ENCODE peak calls at places on chromosomes 2 and 18, in nine cellular contexts. One of them, this sample, is unnamed. For H3K4me1, the result is how much of the 10 kb centered on the place peaks cover.

GRCh38 chr2:169363570-169364150 is 1.3 kb upstream of the LRP2 start:
- DNase-seq in CD4-positive, alpha-beta memory T cell: peak
- DNase-seq in OCI-LY7: no peak
- DNase-seq in tibial artery: peak
- DNase-seq in HAP-1: no peak
- DNase-seq in GM23248: peak
- DNase-seq in CD8-positive, alpha-beta memory T cell: peak
- DNase-seq in ovary: peak
- DNase-seq in pancreas: peak
- DNase-seq in this sample: no peak

GRCh38 chr2:128635361-128635900 is 316.8 kb upstream of the HS6ST1 start:
- DNase-seq in CD4-positive, alpha-beta memory T cell: no peak
- DNase-seq in OCI-LY7: no peak
- DNase-seq in tibial artery: peak
- DNase-seq in HAP-1: no peak
- DNase-seq in GM23248: peak
- DNase-seq in CD8-positive, alpha-beta memory T cell: no peak
- DNase-seq in ovary: no peak
- DNase-seq in pancreas: no peak
- DNase-seq in this sample: peak

GRCh38 chr2:233062946-233063268 is 2.8 kb downstream of the INPP5D start:
- DNase-seq in CD4-positive, alpha-beta memory T cell: no peak
- DNase-seq in OCI-LY7: no peak
- DNase-seq in tibial artery: no peak
- DNase-seq in HAP-1: no peak
- DNase-seq in GM23248: no peak
- DNase-seq in CD8-positive, alpha-beta memory T cell: no peak
- DNase-seq in ovary: no peak
- DNase-seq in pancreas: no peak
- DNase-seq in this sample: no peak

GRCh38 chr2:23435250-23436035 is 50.5 kb downstream of the KLHL29 start:
- DNase-seq in CD4-positive, alpha-beta memory T cell: no peak
- DNase-seq in OCI-LY7: no peak
- DNase-seq in tibial artery: no peak
- DNase-seq in HAP-1: no peak
- DNase-seq in GM23248: no peak
- DNase-seq in CD8-positive, alpha-beta memory T cell: no peak
- DNase-seq in ovary: peak
- DNase-seq in pancreas: no peak
- DNase-seq in this sample: no peak

GRCh38 chr2:235394278-235394828 is 99.5 kb upstream of the AGAP1 start:
- DNase-seq in CD4-positive, alpha-beta memory T cell: no peak
- DNase-seq in OCI-LY7: no peak
- DNase-seq in tibial artery: no peak
- DNase-seq in HAP-1: no peak
- DNase-seq in GM23248: peak
- DNase-seq in CD8-positive, alpha-beta memory T cell: no peak
- DNase-seq in ovary: no peak
- DNase-seq in pancreas: no peak
- DNase-seq in this sample: no peak

GRCh38 chr2:219002395-219003266 is 9.4 kb upstream of the CRYBA2 start:
- DNase-seq in CD4-positive, alpha-beta memory T cell: peak
- DNase-seq in OCI-LY7: no peak
- DNase-seq in tibial artery: no peak
- DNase-seq in HAP-1: no peak
- DNase-seq in GM23248: peak
- DNase-seq in CD8-positive, alpha-beta memory T cell: peak
- DNase-seq in ovary: no peak
- DNase-seq in pancreas: peak
- DNase-seq in this sample: no peak

GRCh38 chr2:240432430-240432819 is 3.0 kb upstream of the GPC1 start:
- DNase-seq in CD4-positive, alpha-beta memory T cell: no peak
- DNase-seq in OCI-LY7: no peak
- DNase-seq in tibial artery: peak
- DNase-seq in HAP-1: no peak
- DNase-seq in GM23248: no peak
- DNase-seq in CD8-positive, alpha-beta memory T cell: no peak
- DNase-seq in ovary: peak
- DNase-seq in pancreas: peak
- DNase-seq in this sample: no peak

GRCh38 chr18:26536032-26536431 is 12.3 kb downstream of the KCTD1 start:
- DNase-seq in CD4-positive, alpha-beta memory T cell: no peak
- DNase-seq in OCI-LY7: no peak
- DNase-seq in tibial artery: no peak
- DNase-seq in HAP-1: no peak
- DNase-seq in GM23248: peak
- DNase-seq in CD8-positive, alpha-beta memory T cell: no peak
- DNase-seq in ovary: no peak
- DNase-seq in pancreas: no peak
- DNase-seq in this sample: no peak

GRCh38 chr2:232588680-232589585 is 38.4 kb downstream of the EIF4E2 start:
- DNase-seq in CD4-positive, alpha-beta memory T cell: no peak
- DNase-seq in OCI-LY7: no peak
- DNase-seq in tibial artery: peak
- DNase-seq in HAP-1: no peak
- DNase-seq in GM23248: peak
- DNase-seq in CD8-positive, alpha-beta memory T cell: no peak
- DNase-seq in ovary: peak
- DNase-seq in pancreas: peak
- DNase-seq in this sample: no peak

GRCh38 chr18:55415258-55415871 is 172.6 kb downstream of the TCF4 start:
- DNase-seq in CD4-positive, alpha-beta memory T cell: peak
- DNase-seq in OCI-LY7: peak
- DNase-seq in tibial artery: peak
- DNase-seq in HAP-1: peak
- DNase-seq in GM23248: peak
- DNase-seq in CD8-positive, alpha-beta memory T cell: peak
- DNase-seq in ovary: peak
- DNase-seq in pancreas: peak
- DNase-seq in this sample: peak

GRCh38 chr2:209726311-209726710 is 45.3 kb upstream of the UNC80 start:
- DNase-seq in CD4-positive, alpha-beta memory T cell: no peak
- DNase-seq in OCI-LY7: no peak
- DNase-seq in tibial artery: no peak
- DNase-seq in HAP-1: no peak
- DNase-seq in GM23248: no peak
- DNase-seq in CD8-positive, alpha-beta memory T cell: no peak
- DNase-seq in ovary: no peak
- DNase-seq in pancreas: no peak
- DNase-seq in this sample: no peak

GRCh38 chr2:127220102-127220806 is at the start of gene CYP27C1:
- DNase-seq in CD4-positive, alpha-beta memory T cell: no peak
- DNase-seq in OCI-LY7: no peak
- DNase-seq in tibial artery: no peak
- DNase-seq in HAP-1: peak
- DNase-seq in GM23248: peak
- DNase-seq in CD8-positive, alpha-beta memory T cell: no peak
- DNase-seq in ovary: peak
- DNase-seq in pancreas: no peak
- DNase-seq in this sample: no peak

GRCh38 chr2:55992465-55992864 is 68.9 kb upstream of the EFEMP1 start:
- DNase-seq in CD4-positive, alpha-beta memory T cell: no peak
- DNase-seq in OCI-LY7: no peak
- DNase-seq in tibial artery: peak
- DNase-seq in HAP-1: no peak
- DNase-seq in GM23248: peak
- DNase-seq in CD8-positive, alpha-beta memory T cell: no peak
- DNase-seq in ovary: no peak
- DNase-seq in pancreas: no peak
- DNase-seq in this sample: no peak

GRCh38 chr2:231339318-231339717 is 56.2 kb upstream of the B3GNT7 start:
- DNase-seq in CD4-positive, alpha-beta memory T cell: no peak
- DNase-seq in OCI-LY7: no peak
- DNase-seq in tibial artery: no peak
- DNase-seq in HAP-1: no peak
- DNase-seq in GM23248: no peak
- DNase-seq in CD8-positive, alpha-beta memory T cell: no peak
- DNase-seq in ovary: no peak
- DNase-seq in pancreas: no peak
- DNase-seq in this sample: no peak

GRCh38 chr18:48605408-48605845 is 66.6 kb downstream of the CTIF start:
- DNase-seq in CD4-positive, alpha-beta memory T cell: no peak
- DNase-seq in OCI-LY7: peak
- DNase-seq in tibial artery: no peak
- DNase-seq in HAP-1: peak
- DNase-seq in GM23248: no peak
- DNase-seq in CD8-positive, alpha-beta memory T cell: no peak
- DNase-seq in ovary: no peak
- DNase-seq in pancreas: peak
- DNase-seq in this sample: no peak

GRCh38 chr2:83282067-83282795 is 1176.8 kb downstream of the SUCLG1 start:
- DNase-seq in CD4-positive, alpha-beta memory T cell: no peak
- DNase-seq in OCI-LY7: no peak
- DNase-seq in tibial artery: no peak
- DNase-seq in HAP-1: no peak
- DNase-seq in GM23248: no peak
- DNase-seq in CD8-positive, alpha-beta memory T cell: no peak
- DNase-seq in ovary: no peak
- DNase-seq in pancreas: no peak
- DNase-seq in this sample: no peak

DNA sequence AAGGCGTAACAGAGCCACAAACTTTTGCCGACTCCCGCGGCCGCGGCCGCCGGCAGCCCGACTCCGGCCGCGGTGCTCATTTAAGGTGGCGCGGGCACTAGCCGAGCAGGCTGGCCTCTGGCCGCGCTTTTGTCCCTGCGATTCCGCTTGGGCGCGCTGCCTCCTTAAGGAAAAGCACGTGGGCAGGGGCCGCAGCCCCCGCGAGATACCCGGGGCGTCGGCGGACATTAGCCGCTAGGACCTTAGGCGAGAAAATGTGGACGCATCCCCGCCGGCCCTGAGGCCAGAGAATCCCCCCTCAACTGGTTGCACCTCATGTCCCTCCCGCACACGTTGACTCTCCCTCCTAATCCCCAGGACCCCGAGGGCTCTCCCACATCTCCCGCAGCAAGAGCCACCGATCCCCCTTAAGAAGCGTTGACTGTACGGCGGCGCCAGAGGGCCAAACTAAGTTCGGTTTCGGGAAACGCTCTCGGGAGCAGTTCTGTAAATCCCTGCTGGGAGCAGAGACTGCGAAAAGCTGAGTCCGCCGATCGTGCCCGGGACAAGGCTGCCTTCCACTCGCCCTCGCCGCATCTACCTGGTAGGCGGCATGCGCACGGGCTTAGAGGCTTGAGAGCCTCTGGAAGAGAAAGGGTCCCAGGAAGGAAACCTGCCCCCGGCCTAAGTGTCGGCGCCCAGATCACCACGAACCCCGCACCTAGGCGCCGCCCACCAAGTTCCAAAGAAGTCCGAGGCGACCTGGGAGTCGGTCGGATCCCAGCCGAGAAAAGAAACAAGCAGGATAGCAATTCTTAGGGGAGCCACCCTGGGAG is 1.8 kb upstream of the SATB2 start:
- DNase-seq in CD4-positive, alpha-beta memory T cell: peak
- DNase-seq in OCI-LY7: peak
- DNase-seq in tibial artery: peak
- DNase-seq in HAP-1: peak
- DNase-seq in GM23248: peak
- DNase-seq in CD8-positive, alpha-beta memory T cell: no peak
- DNase-seq in ovary: peak
- DNase-seq in pancreas: peak
- DNase-seq in this sample: peak
- H3K4me1 ChIP-seq in CD4-positive, alpha-beta memory T cell: under half
- H3K4me1 ChIP-seq in OCI-LY7: under half
- H3K4me1 ChIP-seq in tibial artery: under half
- H3K4me1 ChIP-seq in HAP-1: under half
- H3K4me1 ChIP-seq in GM23248: under half
- H3K4me1 ChIP-seq in CD8-positive, alpha-beta memory T cell: under half
- H3K4me1 ChIP-seq in ovary: under half
- H3K4me1 ChIP-seq in pancreas: under half
- H3K4me1 ChIP-seq in this sample: under half

GRCh38 chr18:63298393-63299015 is 21.1 kb downstream of the BCL2 start:
- DNase-seq in CD4-positive, alpha-beta memory T cell: peak
- DNase-seq in OCI-LY7: no peak
- DNase-seq in tibial artery: no peak
- DNase-seq in HAP-1: no peak
- DNase-seq in GM23248: no peak
- DNase-seq in CD8-positive, alpha-beta memory T cell: peak
- DNase-seq in ovary: no peak
- DNase-seq in pancreas: no peak
- DNase-seq in this sample: no peak
- H3K4me1 ChIP-seq in CD4-positive, alpha-beta memory T cell: half or more
- H3K4me1 ChIP-seq in OCI-LY7: under half
- H3K4me1 ChIP-seq in tibial artery: under half
- H3K4me1 ChIP-seq in HAP-1: under half
- H3K4me1 ChIP-seq in GM23248: under half
- H3K4me1 ChIP-seq in CD8-positive, alpha-beta memory T cell: half or more
- H3K4me1 ChIP-seq in ovary: under half
- H3K4me1 ChIP-seq in pancreas: under half
- H3K4me1 ChIP-seq in this sample: under half

DNA sequence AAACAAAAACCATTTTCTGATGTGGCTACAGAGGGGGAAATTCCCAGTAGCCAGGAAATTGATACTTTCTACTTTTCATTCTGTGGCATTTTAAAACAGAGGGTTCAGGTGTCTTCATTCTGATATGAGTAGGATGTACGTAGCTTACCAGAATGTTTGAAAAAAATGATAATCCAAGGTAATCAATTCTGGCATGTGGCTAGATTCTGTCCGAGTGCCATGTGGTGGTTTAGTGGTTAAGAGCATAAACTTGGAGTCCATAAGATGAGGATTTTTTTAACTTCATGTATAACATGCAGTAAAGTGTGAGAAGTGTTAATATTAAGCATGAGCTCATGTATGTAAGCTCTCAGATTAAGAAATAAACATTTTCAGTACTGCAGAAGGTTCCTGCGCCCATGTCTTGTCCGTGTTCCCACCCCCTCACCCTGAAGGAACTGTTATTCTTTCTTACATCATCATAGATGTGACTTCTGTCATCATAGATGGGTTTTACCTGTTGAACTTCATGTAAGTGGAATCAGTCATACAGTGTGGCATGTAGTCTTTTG is 4.5 kb downstream of the B3GNT2 start:
- DNase-seq in CD4-positive, alpha-beta memory T cell: peak
- DNase-seq in OCI-LY7: no peak
- DNase-seq in tibial artery: no peak
- DNase-seq in HAP-1: no peak
- DNase-seq in GM23248: no peak
- DNase-seq in CD8-positive, alpha-beta memory T cell: no peak
- DNase-seq in ovary: no peak
- DNase-seq in pancreas: no peak
- DNase-seq in this sample: no peak
- H3K4me1 ChIP-seq in CD4-positive, alpha-beta memory T cell: half or more
- H3K4me1 ChIP-seq in OCI-LY7: half or more
- H3K4me1 ChIP-seq in tibial artery: under half
- H3K4me1 ChIP-seq in HAP-1: under half
- H3K4me1 ChIP-seq in GM23248: under half
- H3K4me1 ChIP-seq in CD8-positive, alpha-beta memory T cell: half or more
- H3K4me1 ChIP-seq in ovary: under half
- H3K4me1 ChIP-seq in pancreas: under half
- H3K4me1 ChIP-seq in this sample: under half

DNA sequence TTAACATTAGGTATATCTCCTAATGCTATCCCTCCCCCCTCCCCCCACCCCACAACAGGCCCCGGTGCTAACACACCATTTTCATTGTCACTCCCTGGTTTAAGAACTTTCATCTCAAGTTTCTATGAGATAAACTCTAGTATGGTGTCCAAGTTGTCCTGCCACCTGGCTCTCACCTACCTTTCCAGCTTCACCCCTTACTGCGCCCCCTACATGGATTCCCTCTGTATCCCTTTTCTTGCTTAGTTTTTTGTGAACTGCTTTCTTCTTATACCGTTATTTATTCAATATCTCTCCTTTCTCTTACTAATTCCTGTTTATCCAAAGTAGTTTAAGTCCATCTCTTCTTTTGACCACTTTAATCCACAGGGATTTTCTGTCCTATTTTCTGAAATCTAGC is 15.2 kb downstream of the EML4 start:
- DNase-seq in CD4-positive, alpha-beta memory T cell: no peak
- DNase-seq in OCI-LY7: no peak
- DNase-seq in tibial artery: no peak
- DNase-seq in HAP-1: no peak
- DNase-seq in GM23248: no peak
- DNase-seq in CD8-positive, alpha-beta memory T cell: no peak
- DNase-seq in ovary: no peak
- DNase-seq in pancreas: no peak
- DNase-seq in this sample: no peak
- H3K4me1 ChIP-seq in CD4-positive, alpha-beta memory T cell: half or more
- H3K4me1 ChIP-seq in OCI-LY7: under half
- H3K4me1 ChIP-seq in tibial artery: under half
- H3K4me1 ChIP-seq in HAP-1: under half
- H3K4me1 ChIP-seq in GM23248: under half
- H3K4me1 ChIP-seq in CD8-positive, alpha-beta memory T cell: half or more
- H3K4me1 ChIP-seq in ovary: under half
- H3K4me1 ChIP-seq in pancreas: under half
- H3K4me1 ChIP-seq in this sample: under half